ENCODE peak calls at places on chromosome 4, in seven cellular contexts. O is stimulated activated CD8-positive, alpha-beta memory T cell treated with anti-CD3 and anti-CD28 coated beads, Interleukin-2, amount 100 ng/mL, for 1 hour; M is SHP77 treated with DMSO at 0.1 percent for 48 hours; B is Daoy; Q is CD8-positive, alpha-beta T cell; X is retinal pigment epithelial cell; N is neural crest cell. I is an unnamed sample.
A peak's percentile ranks its signal among the peaks of the same experiment; 100 is the strongest.

GRCh38 chr4:180134116-180134866 is 2108.9 kb upstream of the TENM3 start:
- DNase-seq in O (no peak), M (peak; percentile 21), B (peak; percentile 1), Q (no peak), X (no peak), N (no peak), I (no peak)

GRCh38 chr4:121827851-121828250 is 4.2 kb upstream of the CCNA2 start:
- DNase-seq in O (no peak), M (no peak), B (peak; percentile 7), Q (no peak), X (no peak), N (no peak), I (no peak)

GRCh38 chr4:57055873-57056272 is 54.3 kb downstream of the IGFBP7 start:
- DNase-seq in O (no peak), M (no peak), B (no peak), Q (no peak), X (no peak), N (no peak), I (no peak)

GRCh38 chr4:146243141-146243882 is 29.0 kb downstream of the REELD1 start:
- DNase-seq in O (peak; percentile 12), M (no peak), B (peak; percentile 13), Q (peak; percentile 55), X (no peak), N (no peak), I (peak; percentile 65)

GRCh38 chr4:176844448-176844847 is 51.7 kb upstream of the VEGFC start:
- DNase-seq in O (no peak), M (no peak), B (no peak), Q (no peak), X (no peak), N (no peak), I (no peak)

GRCh38 chr4:113591982-113592381 is 169.6 kb downstream of the CAMK2D start:
- DNase-seq in O (no peak), M (no peak), B (peak; percentile 1), Q (no peak), X (peak; percentile 81), N (no peak), I (no peak)

GRCh38 chr4:95869961-95870500 is 30.1 kb downstream of the PDHA2 start:
- DNase-seq in O (no peak), M (no peak), B (no peak), Q (no peak), X (no peak), N (no peak), I (no peak)

GRCh38 chr4:75547647-75548387 is 8.0 kb upstream of the ODAPH start:
- DNase-seq in O (no peak), M (no peak), B (peak; percentile 19), Q (no peak), X (no peak), N (no peak), I (no peak)

GRCh38 chr4:304987-305680 is at the start of gene ZNF732:
- DNase-seq in O (no peak), M (no peak), B (peak; percentile 51), Q (no peak), X (peak; percentile 81), N (peak; percentile 45), I (no peak)

GRCh38 chr4:8861576-8862279 is 9.9 kb downstream of the HMX1 start:
- DNase-seq in O (no peak), M (no peak), B (no peak), Q (no peak), X (no peak), N (no peak), I (no peak)

GRCh38 chr4:184838249-184839074 is 12.7 kb upstream of the ACSL1 start:
- DNase-seq in O (no peak), M (peak; percentile 7), B (no peak), Q (no peak), X (no peak), N (no peak), I (no peak)

GRCh38 chr4:55080174-55080865 is 45.1 kb downstream of the KDR start:
- DNase-seq in O (no peak), M (no peak), B (no peak), Q (no peak), X (peak; percentile 36), N (no peak), I (no peak)

GRCh38 chr4:140893939-140894338 is 137.8 kb upstream of the TBC1D9 start:
- DNase-seq in O (no peak), M (no peak), B (no peak), Q (no peak), X (no peak), N (no peak), I (no peak)

GRCh38 chr4:95124906-95125504 is 367.2 kb downstream of the BMPR1B start:
- DNase-seq in O (no peak), M (no peak), B (peak; percentile 51), Q (no peak), X (no peak), N (peak; percentile 19), I (no peak)

GRCh38 chr4:184199780-184200179 is 17.9 kb downstream of the ENPP6 start:
- DNase-seq in O (no peak), M (no peak), B (no peak), Q (no peak), X (no peak), N (no peak), I (no peak)

GRCh38 chr4:27635936-27636913 is 775.6 kb downstream of the STIM2 start:
- DNase-seq in O (no peak), M (no peak), B (no peak), Q (no peak), X (no peak), N (no peak), I (no peak)

GRCh38 chr4:94650690-94651089 is 107.1 kb upstream of the BMPR1B start:
- DNase-seq in O (no peak), M (no peak), B (no peak), Q (no peak), X (no peak), N (no peak), I (no peak)

GRCh38 chr4:6427439-6428090 is 44.8 kb downstream of the PPP2R2C start:
- DNase-seq in O (no peak), M (no peak), B (no peak), Q (no peak), X (no peak), N (no peak), I (no peak)

GRCh38 chr4:40933272-40934053 is 183.7 kb downstream of the NSUN7 start:
- DNase-seq in O (no peak), M (no peak), B (no peak), Q (no peak), X (no peak), N (no peak), I (peak; percentile 78)

GRCh38 chr4:5710962-5711478 is at the start of gene EVC:
- DNase-seq in O (no peak), M (no peak), B (peak; percentile 85), Q (no peak), X (no peak), N (peak; percentile 57), I (no peak)

GRCh38 chr4:102420563-102421221 is 75.4 kb upstream of the SLC39A8 start:
- DNase-seq in O (no peak), M (no peak), B (peak; percentile 2), Q (no peak), X (no peak), N (no peak), I (no peak)

GRCh38 chr4:104395219-104395618 is 99.5 kb downstream of the CXXC4 start:
- DNase-seq in O (no peak), M (no peak), B (no peak), Q (no peak), X (peak; percentile 7), N (no peak), I (no peak)

GRCh38 chr4:1627417-1628313 is 56.4 kb downstream of the FAM53A start:
- DNase-seq in O (no peak), M (no peak), B (no peak), Q (no peak), X (no peak), N (no peak), I (no peak)

GRCh38 chr4:123200417-123200945 is 196.1 kb upstream of the SPRY1 start:
- DNase-seq in O (no peak), M (no peak), B (no peak), Q (no peak), X (no peak), N (no peak), I (no peak)

GRCh38 chr4:166043801-166044200 is 170.8 kb downstream of the TLL1 start:
- DNase-seq in O (no peak), M (no peak), B (peak; percentile 3), Q (no peak), X (no peak), N (no peak), I (no peak)

GRCh38 chr4:53050361-53050774 is 188.3 kb downstream of the RASL11B start:
- DNase-seq in O (no peak), M (no peak), B (no peak), Q (no peak), X (no peak), N (no peak), I (no peak)

GRCh38 chr4:71550220-71551190 is 211.7 kb downstream of the SLC4A4 start:
- DNase-seq in O (no peak), M (no peak), B (no peak), Q (no peak), X (peak; percentile 89), N (no peak), I (no peak)

GRCh38 chr4:8209176-8209874 is 10.2 kb downstream of the SH3TC1 start:
- DNase-seq in O (no peak), M (no peak), B (no peak), Q (no peak), X (no peak), N (no peak), I (no peak)

GRCh38 chr4:62003695-62004094 is 803.6 kb downstream of the ADGRL3 start:
- DNase-seq in O (no peak), M (no peak), B (no peak), Q (no peak), X (no peak), N (no peak), I (no peak)

GRCh38 chr4:155656025-155656424 is 10.6 kb upstream of the GUCY1A1 start:
- DNase-seq in O (no peak), M (no peak), B (no peak), Q (no peak), X (no peak), N (no peak), I (no peak)

GRCh38 chr4:40322853-40323252 is 12.3 kb upstream of the CHRNA9 start:
- DNase-seq in O (no peak), M (no peak), B (no peak), Q (no peak), X (no peak), N (no peak), I (no peak)

GRCh38 chr4:153466637-153467153 is 535 bp downstream of the TMEM131L start:
- DNase-seq in O (no peak), M (no peak), B (no peak), Q (peak; percentile 22), X (no peak), N (peak; percentile 21), I (peak; percentile 54)

GRCh38 chr4:16067515-16067914 is 16.3 kb downstream of the PROM1 start:
- DNase-seq in O (no peak), M (peak; percentile 40), B (no peak), Q (no peak), X (no peak), N (no peak), I (no peak)

GRCh38 chr4:3461515-3462291 is 1.4 kb upstream of the DOK7 start:
- DNase-seq in O (no peak), M (peak; percentile 19), B (peak; percentile 42), Q (no peak), X (peak; percentile 94), N (no peak), I (peak; percentile 44)

GRCh38 chr4:7651461-7651921 is 216.8 kb upstream of the PSAPL1 start:
- DNase-seq in O (no peak), M (no peak), B (peak; percentile 38), Q (no peak), X (no peak), N (no peak), I (peak; percentile 31)

GRCh38 chr4:185224597-185224996 is 15.2 kb downstream of the SNX25 start:
- DNase-seq in O (no peak), M (no peak), B (no peak), Q (no peak), X (no peak), N (no peak), I (no peak)

GRCh38 chr4:26081795-26082498 is 167.9 kb downstream of the SMIM20 start:
- DNase-seq in O (no peak), M (peak; percentile 15), B (no peak), Q (no peak), X (peak; percentile 49), N (no peak), I (no peak)